ENCODE peak calls at places on chromosomes 3 and 15, in six cellular contexts. Q is heart left ventricle, C is aorta, E is AG08396, Y is nephron progenitor cell, G is adrenal gland. N is an unnamed sample.

GRCh38 chr3:170469151-170470062 is 50.7 kb downstream of the CLDN11 start:
- DNase-seq in Q (no peak), C (no peak), E (no peak), Y (peak), G (no peak), N (peak)

GRCh38 chr15:82139823-82140268 is 94.0 kb upstream of the MEX3B start:
- DNase-seq in Q (no peak), C (no peak), E (no peak), Y (no peak), G (no peak), N (peak)

GRCh38 chr3:188123170-188123920 is 30.6 kb upstream of the LPP start:
- DNase-seq in Q (no peak), C (no peak), E (no peak), Y (no peak), G (no peak), N (peak)

GRCh38 chr3:53725308-53725995 is 120.8 kb downstream of the CHDH start:
- DNase-seq in Q (no peak), C (no peak), E (no peak), Y (no peak), G (no peak), N (no peak)

GRCh38 chr3:124557-125179 is 71.9 kb upstream of the CHL1 start:
- DNase-seq in Q (no peak), C (no peak), E (no peak), Y (no peak), G (no peak), N (no peak)

GRCh38 chr15:65376767-65377104 is 1.1 kb downstream of the IGDCC3 start:
- DNase-seq in Q (no peak), C (no peak), E (no peak), Y (peak), G (peak), N (no peak)

GRCh38 chr15:87080547-87080946 is 1000.9 kb downstream of the AGBL1 start:
- DNase-seq in Q (no peak), C (no peak), E (no peak), Y (no peak), G (no peak), N (peak)

GRCh38 chr15:29140475-29141172 is 129.0 kb downstream of the NSMCE3 start:
- DNase-seq in Q (no peak), C (no peak), E (no peak), Y (no peak), G (no peak), N (no peak)

GRCh38 chr3:22269827-22270226 is 518.8 kb upstream of the ZNF385D start:
- DNase-seq in Q (no peak), C (peak), E (no peak), Y (no peak), G (peak), N (peak)

GRCh38 chr3:94336076-94336741 is 273.3 kb downstream of the NSUN3 start:
- DNase-seq in Q (no peak), C (no peak), E (peak), Y (no peak), G (no peak), N (peak)

GRCh38 chr15:51776952-51777574 is 25.7 kb downstream of the TMOD2 start:
- DNase-seq in Q (peak), C (peak), E (peak), Y (peak), G (peak), N (peak)

GRCh38 chr3:107404727-107405519 is 27.7 kb downstream of the CCDC54 start:
- DNase-seq in Q (no peak), C (no peak), E (peak), Y (no peak), G (no peak), N (peak)

GRCh38 chr3:65810277-65810676 is 228.4 kb downstream of the MAGI1 start:
- DNase-seq in Q (no peak), C (no peak), E (no peak), Y (no peak), G (no peak), N (no peak)

GRCh38 chr15:33547876-33548275 is 237.1 kb downstream of the RYR3 start:
- DNase-seq in Q (peak), C (peak), E (peak), Y (peak), G (peak), N (peak)

GRCh38 chr3:61524933-61525332 is 36.4 kb upstream of the PTPRG start:
- DNase-seq in Q (no peak), C (no peak), E (no peak), Y (no peak), G (no peak), N (no peak)

GRCh38 chr3:168604767-168605166 is 509.0 kb upstream of the GOLIM4 start:
- DNase-seq in Q (no peak), C (no peak), E (no peak), Y (no peak), G (no peak), N (no peak)

N was measured in fibroblast of lung.